ENCODE peak calls at places on chromosomes 2 and 18, in eight cellular contexts. P, W, V, S, M, T, H and X are unnamed samples.

GRCh38 chr2:61277756-61278155 is 115.8 kb downstream of the C2orf74 start:
- DNase-seq in P (no peak), H (no peak), V (no peak), T (no peak), S (no peak), M (no peak), W (no peak), X (no peak)

GRCh38 chr2:241199897-241200821 is 11.7 kb downstream of the ANO7 start:
- DNase-seq in S (no peak), H (no peak), P (no peak), T (no peak), W (no peak), V (no peak), M (no peak), X (no peak)

GRCh38 chr2:218202266-218202665 is 14.7 kb upstream of the ARPC2 start:
- DNase-seq in T (no peak), M (no peak), W (no peak), P (no peak), H (no peak), V (no peak), S (no peak), X (peak)

GRCh38 chr2:5203356-5203755 is 488.8 kb upstream of the SOX11 start:
- DNase-seq in M (no peak), T (no peak), P (no peak), H (no peak), V (no peak), W (no peak), S (no peak), X (no peak)

GRCh38 chr2:189234991-189235390 is 55.4 kb upstream of the COL5A2 start:
- DNase-seq in W (no peak), S (no peak), T (no peak), V (no peak), M (no peak), P (no peak), H (no peak), X (peak)

GRCh38 chr2:96642564-96643350 is at the start of gene FER1L5:
- DNase-seq in W (no peak), S (no peak), H (no peak), P (peak), T (peak), V (no peak), M (no peak), X (peak)

GRCh38 chr2:239378918-239379640 is 21.7 kb downstream of the HDAC4 start:
- DNase-seq in M (no peak), S (no peak), H (no peak), V (no peak), W (no peak), P (no peak), T (no peak), X (no peak)

GRCh38 chr2:68357608-68358337 is 7.3 kb upstream of the PLEK start:
- DNase-seq in H (no peak), V (peak), W (no peak), T (no peak), S (no peak), P (peak), M (no peak), X (peak)

GRCh38 chr2:109049022-109049421 is 60.0 kb upstream of the EDAR start:
- DNase-seq in M (no peak), W (no peak), S (no peak), V (no peak), T (no peak), P (no peak), H (no peak), X (no peak)

GRCh38 chr2:229489016-229489415 is 217.9 kb upstream of the PID1 start:
- DNase-seq in W (no peak), M (no peak), V (peak), S (no peak), T (peak), H (no peak), P (no peak), X (no peak)

GRCh38 chr2:145906356-145906755 is 1386.4 kb upstream of the ZEB2 start:
- DNase-seq in T (no peak), S (no peak), M (no peak), H (no peak), V (no peak), P (no peak), W (no peak), X (peak)

GRCh38 chr2:126389446-126389845 is 266.5 kb upstream of the GYPC start:
- DNase-seq in W (no peak), V (no peak), M (no peak), S (no peak), T (no peak), P (no peak), H (no peak), X (no peak)

GRCh38 chr2:43188561-43189386 is 37.6 kb downstream of the ZFP36L2 start:
- DNase-seq in T (no peak), S (no peak), V (no peak), W (no peak), H (no peak), P (no peak), M (no peak), X (no peak)

GRCh38 chr18:47809420-47809819 is 121.0 kb downstream of the SMAD2 start:
- DNase-seq in T (no peak), V (no peak), M (no peak), S (no peak), P (no peak), H (no peak), W (no peak), X (no peak)

GRCh38 chr18:25144835-25145234 is 207.1 kb downstream of the ZNF521 start:
- DNase-seq in S (no peak), H (no peak), P (peak), V (peak), W (no peak), M (no peak), T (no peak), X (peak)

GRCh38 chr2:79219383-79219988 is 59.9 kb upstream of the REG3A start:
- DNase-seq in P (peak), S (no peak), T (peak), M (no peak), V (no peak), H (no peak), W (peak), X (peak)

GRCh38 chr18:48621815-48622555 is 83.2 kb downstream of the CTIF start:
- DNase-seq in H (no peak), S (no peak), V (no peak), T (no peak), P (no peak), M (no peak), W (no peak), X (no peak)

GRCh38 chr2:175126661-175127060 is 41.3 kb downstream of the ATF2 start:
- DNase-seq in H (no peak), S (no peak), T (no peak), V (no peak), M (no peak), W (no peak), P (peak), X (no peak)

GRCh38 chr2:6352906-6353515 is 512.7 kb downstream of the CMPK2 start:
- DNase-seq in H (no peak), P (no peak), S (no peak), W (no peak), M (no peak), T (no peak), V (no peak), X (peak)

GRCh38 chr2:219766658-219767057 is 139.2 kb downstream of the SLC4A3 start:
- DNase-seq in T (no peak), S (no peak), H (no peak), M (no peak), W (no peak), V (no peak), P (no peak), X (no peak)

GRCh38 chr2:162196611-162197010 is 44.6 kb upstream of the GCG start:
- DNase-seq in V (no peak), T (peak), M (no peak), P (no peak), W (no peak), H (no peak), S (no peak), X (peak)

GRCh38 chr2:12300019-12300602 is 416.6 kb upstream of the TRIB2 start:
- DNase-seq in H (no peak), V (no peak), M (no peak), W (no peak), T (no peak), P (no peak), S (no peak), X (peak)

GRCh38 chr2:75416420-75417342 is 144.1 kb downstream of the EVA1A start:
- DNase-seq in S (no peak), V (no peak), T (no peak), H (no peak), P (no peak), M (no peak), W (no peak), X (no peak)

GRCh38 chr2:122525341-122525740 is 769.9 kb downstream of the TSN start:
- DNase-seq in P (no peak), W (no peak), H (no peak), M (no peak), T (no peak), S (no peak), V (no peak), X (no peak)

GRCh38 chr2:85468704-85469349 is 50.3 kb downstream of the SH2D6 start:
- DNase-seq in M (no peak), W (no peak), P (no peak), T (no peak), H (no peak), S (no peak), V (no peak), X (peak)

GRCh38 chr2:69097908-69098655 is 85.1 kb downstream of the ANTXR1 start:
- DNase-seq in V (no peak), M (no peak), W (no peak), H (no peak), P (no peak), S (no peak), T (no peak), X (no peak)

GRCh38 chr2:176079851-176080539 is 3.8 kb downstream of the EVX2 start:
- DNase-seq in S (no peak), M (no peak), W (no peak), V (no peak), P (no peak), T (no peak), H (no peak), X (peak)

GRCh38 chr2:158269143-158269542 is 167.5 kb downstream of the UPP2 start:
- DNase-seq in V (no peak), T (no peak), H (no peak), M (no peak), P (no peak), S (no peak), W (no peak), X (no peak)

GRCh38 chr2:3951131-3951954 is 248.0 kb downstream of the DCDC2C start:
- DNase-seq in P (no peak), S (no peak), M (no peak), W (no peak), T (no peak), H (no peak), V (no peak), X (no peak)

GRCh38 chr18:46353460-46353859 is 249.3 kb downstream of the HAUS1 start:
- DNase-seq in M (no peak), S (no peak), H (no peak), V (no peak), T (no peak), P (no peak), W (no peak), X (no peak)

GRCh38 chr2:71786291-71787107 is 333.1 kb downstream of the DYSF start:
- DNase-seq in T (no peak), V (no peak), S (no peak), P (no peak), W (no peak), M (peak), H (no peak), X (no peak)